ENCODE peak calls at places on chromosome 10, in seven cellular contexts. One of them, this sample, is unnamed.

GRCh38 chr10:124318076-124318475 is 100.6 kb downstream of the OAT start:
- DNase-seq in CD8-positive, alpha-beta memory T cell: no peak
- DNase-seq in ovary: no peak
- DNase-seq in PC-3: no peak
- DNase-seq in HCT116: no peak
- DNase-seq in PC-9: no peak
- DNase-seq in HepG2: no peak
- DNase-seq in this sample: no peak

GRCh38 chr10:36188461-36188860 is 546.4 kb upstream of the FZD8 start:
- DNase-seq in HepG2: no peak
- DNase-seq in ovary: no peak
- DNase-seq in PC-9: no peak
- DNase-seq in PC-3: no peak
- DNase-seq in HCT116: no peak
- DNase-seq in CD8-positive, alpha-beta memory T cell: no peak
- DNase-seq in this sample: no peak

GRCh38 chr10:24438800-24439199 is 229.9 kb downstream of the KIAA1217 start:
- DNase-seq in PC-9: no peak
- DNase-seq in PC-3: no peak
- DNase-seq in CD8-positive, alpha-beta memory T cell: no peak
- DNase-seq in HCT116: no peak
- DNase-seq in HepG2: no peak
- DNase-seq in ovary: no peak
- DNase-seq in this sample: no peak

GRCh38 chr10:119355930-119356329 is 148.6 kb downstream of the GRK5 start:
- DNase-seq in PC-9: no peak
- DNase-seq in PC-3: peak
- DNase-seq in HCT116: peak
- DNase-seq in CD8-positive, alpha-beta memory T cell: no peak
- DNase-seq in ovary: no peak
- DNase-seq in HepG2: no peak
- DNase-seq in this sample: no peak

GRCh38 chr10:52491246-52492000 is 177.3 kb downstream of the DKK1 start:
- DNase-seq in PC-3: peak
- DNase-seq in CD8-positive, alpha-beta memory T cell: no peak
- DNase-seq in HepG2: no peak
- DNase-seq in HCT116: no peak
- DNase-seq in PC-9: no peak
- DNase-seq in ovary: no peak
- DNase-seq in this sample: no peak

GRCh38 chr10:31830887-31831286 is 97.7 kb downstream of the ARHGAP12 start:
- DNase-seq in CD8-positive, alpha-beta memory T cell: no peak
- DNase-seq in PC-9: no peak
- DNase-seq in ovary: no peak
- DNase-seq in HCT116: no peak
- DNase-seq in PC-3: peak
- DNase-seq in HepG2: no peak
- DNase-seq in this sample: no peak

GRCh38 chr10:112143420-112143819 is 40.1 kb downstream of the GPAM start:
- DNase-seq in PC-3: no peak
- DNase-seq in HepG2: no peak
- DNase-seq in PC-9: no peak
- DNase-seq in CD8-positive, alpha-beta memory T cell: no peak
- DNase-seq in ovary: no peak
- DNase-seq in HCT116: no peak
- DNase-seq in this sample: no peak

GRCh38 chr10:131098416-131098952 is 213.0 kb downstream of the TCERG1L start:
- DNase-seq in HCT116: no peak
- DNase-seq in CD8-positive, alpha-beta memory T cell: no peak
- DNase-seq in ovary: no peak
- DNase-seq in PC-3: no peak
- DNase-seq in HepG2: no peak
- DNase-seq in PC-9: no peak
- DNase-seq in this sample: no peak

GRCh38 chr10:73907841-73908517 is 3.0 kb upstream of the PLAU start:
- DNase-seq in HepG2: no peak
- DNase-seq in HCT116: no peak
- DNase-seq in CD8-positive, alpha-beta memory T cell: no peak
- DNase-seq in PC-3: peak
- DNase-seq in ovary: no peak
- DNase-seq in PC-9: no peak
- DNase-seq in this sample: no peak

GRCh38 chr10:87864497-87865059 is 1.2 kb downstream of the PTEN start:
- DNase-seq in CD8-positive, alpha-beta memory T cell: peak
- DNase-seq in ovary: no peak
- DNase-seq in HepG2: no peak
- DNase-seq in PC-9: no peak
- DNase-seq in HCT116: no peak
- DNase-seq in PC-3: no peak
- DNase-seq in this sample: no peak

GRCh38 chr10:27369832-27370231 is 129.2 kb upstream of the ACBD5 start:
- DNase-seq in CD8-positive, alpha-beta memory T cell: no peak
- DNase-seq in PC-9: no peak
- DNase-seq in HepG2: no peak
- DNase-seq in HCT116: no peak
- DNase-seq in ovary: no peak
- DNase-seq in PC-3: peak
- DNase-seq in this sample: no peak

GRCh38 chr10:133292919-133293809 is 15.5 kb downstream of the TUBGCP2 start:
- DNase-seq in HCT116: no peak
- DNase-seq in PC-3: peak
- DNase-seq in CD8-positive, alpha-beta memory T cell: no peak
- DNase-seq in HepG2: no peak
- DNase-seq in PC-9: peak
- DNase-seq in ovary: no peak
- DNase-seq in this sample: no peak

GRCh38 chr10:104640339-104641149 is 546 bp upstream of the SORCS3 start:
- DNase-seq in PC-9: no peak
- DNase-seq in CD8-positive, alpha-beta memory T cell: no peak
- DNase-seq in ovary: no peak
- DNase-seq in PC-3: no peak
- DNase-seq in HCT116: no peak
- DNase-seq in HepG2: no peak
- DNase-seq in this sample: no peak

GRCh38 chr10:89590326-89590725 is 54.7 kb downstream of the PANK1 start:
- DNase-seq in HCT116: no peak
- DNase-seq in PC-9: no peak
- DNase-seq in CD8-positive, alpha-beta memory T cell: no peak
- DNase-seq in HepG2: no peak
- DNase-seq in ovary: no peak
- DNase-seq in PC-3: no peak
- DNase-seq in this sample: no peak

GRCh38 chr10:89592539-89592938 is 52.5 kb downstream of the PANK1 start:
- DNase-seq in ovary: no peak
- DNase-seq in HCT116: no peak
- DNase-seq in HepG2: no peak
- DNase-seq in CD8-positive, alpha-beta memory T cell: no peak
- DNase-seq in PC-9: no peak
- DNase-seq in PC-3: no peak
- DNase-seq in this sample: no peak

GRCh38 chr10:89593043-89593442 is 52.0 kb downstream of the PANK1 start:
- DNase-seq in ovary: no peak
- DNase-seq in PC-9: no peak
- DNase-seq in HepG2: no peak
- DNase-seq in CD8-positive, alpha-beta memory T cell: no peak
- DNase-seq in HCT116: no peak
- DNase-seq in PC-3: no peak
- DNase-seq in this sample: no peak

GRCh38 chr10:89591796-89592271 is 53.2 kb downstream of the PANK1 start:
- DNase-seq in CD8-positive, alpha-beta memory T cell: no peak
- DNase-seq in ovary: peak
- DNase-seq in HCT116: no peak
- DNase-seq in PC-3: no peak
- DNase-seq in HepG2: no peak
- DNase-seq in PC-9: no peak
- DNase-seq in this sample: no peak

GRCh38 chr10:89591111-89591795 is 53.8 kb downstream of the PANK1 start:
- DNase-seq in HepG2: no peak
- DNase-seq in PC-3: peak
- DNase-seq in HCT116: no peak
- DNase-seq in PC-9: no peak
- DNase-seq in CD8-positive, alpha-beta memory T cell: no peak
- DNase-seq in ovary: no peak
- DNase-seq in this sample: no peak
- H3K4me3 ChIP-seq in HepG2: no peak
- H3K4me3 ChIP-seq in PC-3: no peak
- H3K4me3 ChIP-seq in HCT116: no peak
- H3K4me3 ChIP-seq in PC-9: no peak
- H3K4me3 ChIP-seq in CD8-positive, alpha-beta memory T cell: no peak
- H3K4me3 ChIP-seq in ovary: no peak
- H3K4me3 ChIP-seq in this sample: no peak

DNA sequence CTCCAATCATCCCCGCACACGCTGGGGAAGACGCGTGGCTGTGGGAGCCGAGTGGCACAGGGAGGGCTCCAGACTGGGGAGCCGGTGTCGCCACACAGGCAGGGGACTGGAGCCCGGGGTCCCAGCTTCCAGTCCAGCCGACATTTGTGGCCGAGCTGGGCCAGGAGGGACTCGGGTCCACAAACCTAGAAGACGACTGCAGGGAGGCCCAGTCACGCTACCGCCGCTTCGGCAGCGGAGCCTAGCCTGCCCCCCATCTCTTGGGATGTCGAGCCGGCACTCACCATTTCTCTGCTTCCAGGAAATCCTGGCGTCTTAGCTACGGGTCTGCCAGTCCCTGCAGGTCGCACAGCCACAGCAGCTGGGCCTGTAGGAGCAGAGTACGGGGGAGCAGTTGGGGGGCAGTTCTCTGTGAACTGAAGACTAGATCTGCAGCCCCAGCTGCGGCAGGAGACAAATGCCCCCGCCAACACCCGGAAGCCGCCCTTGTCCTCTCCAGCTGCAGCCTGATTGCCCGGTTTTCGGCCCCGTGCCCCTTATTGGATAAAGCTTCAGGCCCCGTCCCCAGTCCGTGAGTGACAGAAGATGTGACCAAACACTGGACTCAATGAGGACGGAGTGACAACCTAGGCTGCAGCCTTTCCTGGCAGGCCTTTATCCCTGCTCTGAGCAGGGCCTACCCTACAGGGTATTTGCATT is 270.7 kb downstream of the ZNF33B start:
- DNase-seq in CD8-positive, alpha-beta memory T cell: peak
- DNase-seq in ovary: peak
- DNase-seq in HCT116: no peak
- DNase-seq in PC-3: peak
- DNase-seq in PC-9: peak
- DNase-seq in HepG2: no peak
- DNase-seq in this sample: no peak
- H3K4me3 ChIP-seq in CD8-positive, alpha-beta memory T cell: no peak
- H3K4me3 ChIP-seq in ovary: peak
- H3K4me3 ChIP-seq in HCT116: no peak
- H3K4me3 ChIP-seq in PC-3: peak
- H3K4me3 ChIP-seq in PC-9: peak
- H3K4me3 ChIP-seq in HepG2: no peak
- H3K4me3 ChIP-seq in this sample: peak

DNA sequence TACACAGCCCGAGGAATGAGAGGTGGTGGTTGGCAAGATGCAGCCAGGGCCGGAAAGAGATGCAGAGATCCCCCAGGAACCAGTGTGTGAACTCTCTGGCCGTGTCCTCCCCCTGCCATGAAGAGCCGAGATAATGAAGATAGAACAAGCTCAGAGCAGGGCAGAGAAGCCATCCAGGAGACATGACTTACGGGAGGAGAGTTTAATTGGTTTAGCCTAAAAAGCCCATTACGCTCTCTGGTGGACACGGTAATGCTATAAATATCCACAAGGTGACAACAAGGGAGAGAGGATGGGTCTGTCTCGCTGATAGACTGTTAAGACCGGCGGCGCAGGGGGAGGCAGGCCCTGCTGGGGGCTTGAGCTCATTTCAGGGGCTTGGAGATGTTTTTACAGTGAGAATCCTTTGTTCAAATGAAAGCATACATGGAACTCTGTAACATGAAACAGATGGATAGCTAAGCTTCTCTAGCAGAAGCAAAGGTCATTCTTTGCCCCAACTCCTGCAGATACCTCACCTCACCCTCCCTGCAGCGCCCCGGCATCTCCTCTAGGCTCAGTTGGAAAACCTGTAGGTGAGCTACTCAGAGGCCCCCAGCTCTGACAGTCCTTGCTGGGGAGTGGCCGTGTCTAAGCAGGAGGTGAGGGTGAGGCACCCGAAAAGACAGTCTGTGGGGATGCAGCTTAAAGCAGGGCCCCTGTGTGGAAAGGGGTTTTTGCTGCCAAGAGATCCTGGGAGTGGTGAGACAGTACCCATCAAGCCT is 40.8 kb upstream of the LOXL4 start:
- DNase-seq in HCT116: no peak
- DNase-seq in HepG2: peak
- DNase-seq in PC-9: no peak
- DNase-seq in ovary: no peak
- DNase-seq in PC-3: no peak
- DNase-seq in CD8-positive, alpha-beta memory T cell: no peak
- DNase-seq in this sample: no peak
- H3K4me3 ChIP-seq in HCT116: no peak
- H3K4me3 ChIP-seq in HepG2: no peak
- H3K4me3 ChIP-seq in PC-9: no peak
- H3K4me3 ChIP-seq in ovary: no peak
- H3K4me3 ChIP-seq in PC-3: no peak
- H3K4me3 ChIP-seq in CD8-positive, alpha-beta memory T cell: no peak
- H3K4me3 ChIP-seq in this sample: no peak

GRCh38 chr10:45373783-45374450 is at the start of gene ALOX5:
- DNase-seq in HCT116: no peak
- DNase-seq in CD8-positive, alpha-beta memory T cell: peak
- DNase-seq in PC-3: peak
- DNase-seq in HepG2: no peak
- DNase-seq in ovary: peak
- DNase-seq in PC-9: peak
- DNase-seq in this sample: peak

GRCh38 chr10:45374451-45375052 is 536 bp downstream of the ALOX5 start:
- DNase-seq in HCT116: no peak
- DNase-seq in ovary: no peak
- DNase-seq in HepG2: no peak
- DNase-seq in CD8-positive, alpha-beta memory T cell: no peak
- DNase-seq in PC-9: peak
- DNase-seq in PC-3: peak
- DNase-seq in this sample: peak

GRCh38 chr10:45375716-45376231 is 1.8 kb downstream of the ALOX5 start:
- DNase-seq in PC-9: no peak
- DNase-seq in ovary: no peak
- DNase-seq in CD8-positive, alpha-beta memory T cell: no peak
- DNase-seq in HCT116: no peak
- DNase-seq in PC-3: no peak
- DNase-seq in HepG2: no peak
- DNase-seq in this sample: peak

GRCh38 chr10:45376364-45376801 is 2.4 kb downstream of the ALOX5 start:
- DNase-seq in HepG2: no peak
- DNase-seq in CD8-positive, alpha-beta memory T cell: no peak
- DNase-seq in HCT116: no peak
- DNase-seq in PC-3: peak
- DNase-seq in ovary: no peak
- DNase-seq in PC-9: peak
- DNase-seq in this sample: no peak

DNA sequence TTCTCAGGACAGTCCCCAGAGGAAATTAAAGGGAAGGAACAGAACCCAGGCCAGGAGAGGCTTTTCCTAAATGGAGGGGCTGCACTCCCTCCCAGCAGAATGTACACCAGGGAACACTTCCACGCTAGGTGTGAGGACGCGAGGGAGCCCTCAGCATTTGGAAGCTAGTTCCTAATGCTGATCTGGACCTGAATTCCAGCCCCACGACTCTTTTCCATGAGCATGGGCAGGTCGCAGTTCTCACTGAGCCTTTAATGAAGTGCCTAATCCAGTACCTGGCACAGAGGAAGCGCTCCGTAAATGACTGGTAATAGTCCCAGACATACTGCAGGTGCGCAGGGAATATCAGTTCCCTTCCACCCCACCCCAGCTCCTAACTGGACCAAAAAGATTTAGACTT is 1.1 kb downstream of the ALOX5 start:
- DNase-seq in PC-9: no peak
- DNase-seq in CD8-positive, alpha-beta memory T cell: no peak
- DNase-seq in PC-3: no peak
- DNase-seq in HepG2: no peak
- DNase-seq in HCT116: no peak
- DNase-seq in ovary: no peak
- DNase-seq in this sample: no peak
- H3K4me3 ChIP-seq in PC-9: peak
- H3K4me3 ChIP-seq in CD8-positive, alpha-beta memory T cell: no peak
- H3K4me3 ChIP-seq in PC-3: peak
- H3K4me3 ChIP-seq in HepG2: no peak
- H3K4me3 ChIP-seq in HCT116: peak
- H3K4me3 ChIP-seq in ovary: no peak
- H3K4me3 ChIP-seq in this sample: peak